ENCODE peak calls at places on chromosomes 6 and 20, in four cellular contexts. One of them, this sample, is unnamed.

GRCh38 chr20:46010491-46011405 is 2.0 kb downstream of the MMP9 start:
- DNase-seq in HCT116: no peak
- DNase-seq in body of pancreas: no peak
- DNase-seq in fibroblast of lung: no peak
- DNase-seq in this sample: no peak

GRCh38 chr6:129194441-129195021 is 311.6 kb downstream of the LAMA2 start:
- DNase-seq in HCT116: no peak
- DNase-seq in body of pancreas: no peak
- DNase-seq in fibroblast of lung: no peak
- DNase-seq in this sample: no peak

GRCh38 chr6:38554700-38555413 is 84.9 kb downstream of the BTBD9 start:
- DNase-seq in HCT116: no peak
- DNase-seq in body of pancreas: no peak
- DNase-seq in fibroblast of lung: peak
- DNase-seq in this sample: peak

GRCh38 chr6:88311561-88311960 is 145.4 kb upstream of the CNR1 start:
- DNase-seq in HCT116: no peak
- DNase-seq in body of pancreas: no peak
- DNase-seq in fibroblast of lung: no peak
- DNase-seq in this sample: no peak

GRCh38 chr6:27224729-27225128 is 22.8 kb upstream of the PRSS16 start:
- DNase-seq in HCT116: no peak
- DNase-seq in body of pancreas: no peak
- DNase-seq in fibroblast of lung: no peak
- DNase-seq in this sample: no peak

GRCh38 chr6:36120539-36120938 is 9.8 kb upstream of the MAPK13 start:
- DNase-seq in HCT116: no peak
- DNase-seq in body of pancreas: peak
- DNase-seq in fibroblast of lung: no peak
- DNase-seq in this sample: no peak

GRCh38 chr20:9032758-9033157 is 36.1 kb upstream of the PLCB4 start:
- DNase-seq in HCT116: no peak
- DNase-seq in body of pancreas: no peak
- DNase-seq in fibroblast of lung: peak
- DNase-seq in this sample: no peak

GRCh38 chr6:24549674-24550418 is 55.1 kb downstream of the ALDH5A1 start:
- DNase-seq in HCT116: no peak
- DNase-seq in body of pancreas: no peak
- DNase-seq in fibroblast of lung: no peak
- DNase-seq in this sample: no peak

GRCh38 chr6:107655245-107655644 is 165.3 kb downstream of the SOBP start:
- DNase-seq in HCT116: no peak
- DNase-seq in body of pancreas: no peak
- DNase-seq in fibroblast of lung: no peak
- DNase-seq in this sample: no peak

GRCh38 chr20:37336369-37337207 is 9.4 kb upstream of the SRC start:
- DNase-seq in HCT116: no peak
- DNase-seq in body of pancreas: no peak
- DNase-seq in fibroblast of lung: peak
- DNase-seq in this sample: no peak

GRCh38 chr20:50330504-50331313 is 140.1 kb downstream of the CEBPB start:
- DNase-seq in HCT116: no peak
- DNase-seq in body of pancreas: peak
- DNase-seq in fibroblast of lung: peak
- DNase-seq in this sample: no peak

GRCh38 chr20:20450461-20451027 is 82.6 kb downstream of the INSM1 start:
- DNase-seq in HCT116: no peak
- DNase-seq in body of pancreas: peak
- DNase-seq in fibroblast of lung: peak
- DNase-seq in this sample: no peak

GRCh38 chr6:28281288-28282064 is at the start of gene PGBD1:
- DNase-seq in HCT116: peak
- DNase-seq in body of pancreas: peak
- DNase-seq in fibroblast of lung: peak
- DNase-seq in this sample: peak

GRCh38 chr6:41452763-41453162 is 93.4 kb upstream of the FOXP4 start:
- DNase-seq in HCT116: no peak
- DNase-seq in body of pancreas: no peak
- DNase-seq in fibroblast of lung: no peak
- DNase-seq in this sample: no peak

GRCh38 chr6:84791233-84791632 is 26.8 kb upstream of the TBX18 start:
- DNase-seq in HCT116: no peak
- DNase-seq in body of pancreas: no peak
- DNase-seq in fibroblast of lung: no peak
- DNase-seq in this sample: peak

GRCh38 chr20:5658897-5659296 is 91.3 kb upstream of the SHLD1 start:
- DNase-seq in HCT116: no peak
- DNase-seq in body of pancreas: peak
- DNase-seq in fibroblast of lung: peak
- DNase-seq in this sample: peak

GRCh38 chr6:95293257-95293656 is 284.1 kb upstream of the MANEA start:
- DNase-seq in HCT116: no peak
- DNase-seq in body of pancreas: no peak
- DNase-seq in fibroblast of lung: no peak
- DNase-seq in this sample: no peak

GRCh38 chr20:32314768-32315167 is 37.3 kb downstream of the KIF3B start:
- DNase-seq in HCT116: no peak
- DNase-seq in body of pancreas: no peak
- DNase-seq in fibroblast of lung: no peak
- DNase-seq in this sample: no peak

GRCh38 chr6:11653028-11653583 is 115.6 kb downstream of the TMEM170B start:
- DNase-seq in HCT116: no peak
- DNase-seq in body of pancreas: no peak
- DNase-seq in fibroblast of lung: peak
- DNase-seq in this sample: peak

GRCh38 chr20:6576721-6577120 is 190.8 kb upstream of the BMP2 start:
- DNase-seq in HCT116: no peak
- DNase-seq in body of pancreas: no peak
- DNase-seq in fibroblast of lung: peak
- DNase-seq in this sample: no peak

GRCh38 chr6:67361264-67361663 is 1273.8 kb upstream of the ADGRB3 start:
- DNase-seq in HCT116: no peak
- DNase-seq in body of pancreas: no peak
- DNase-seq in fibroblast of lung: no peak
- DNase-seq in this sample: no peak

GRCh38 chr6:140494321-140495085 is 1120.1 kb upstream of the CITED2 start:
- DNase-seq in HCT116: no peak
- DNase-seq in body of pancreas: no peak
- DNase-seq in fibroblast of lung: peak
- DNase-seq in this sample: no peak

GRCh38 chr6:604579-604978 is 52.3 kb downstream of the HUS1B start:
- DNase-seq in HCT116: no peak
- DNase-seq in body of pancreas: no peak
- DNase-seq in fibroblast of lung: no peak
- DNase-seq in this sample: no peak

GRCh38 chr6:603265-603664 is 53.6 kb downstream of the HUS1B start:
- DNase-seq in HCT116: no peak
- DNase-seq in body of pancreas: no peak
- DNase-seq in fibroblast of lung: no peak
- DNase-seq in this sample: no peak

GRCh38 chr6:599946-600448 is 56.9 kb downstream of the HUS1B start:
- DNase-seq in HCT116: no peak
- DNase-seq in body of pancreas: no peak
- DNase-seq in fibroblast of lung: no peak
- DNase-seq in this sample: no peak
- H3K27ac ChIP-seq in HCT116: no peak
- H3K27ac ChIP-seq in body of pancreas: no peak
- H3K27ac ChIP-seq in fibroblast of lung: no peak
- H3K27ac ChIP-seq in this sample: no peak

GRCh38 chr6:16040282-16040974 is 88.5 kb upstream of the MYLIP start:
- DNase-seq in HCT116: no peak
- DNase-seq in body of pancreas: no peak
- DNase-seq in fibroblast of lung: no peak
- DNase-seq in this sample: no peak
- TF ChIP-seq CTCF in HCT116: no peak
- TF ChIP-seq CTCF in body of pancreas: no peak
- TF ChIP-seq CTCF in fibroblast of lung: no peak
- TF ChIP-seq CTCF in this sample: no peak

GRCh38 chr6:52351879-52352238 is 10.1 kb upstream of the PAQR8 start:
- DNase-seq in HCT116: no peak
- DNase-seq in body of pancreas: no peak
- DNase-seq in fibroblast of lung: no peak
- DNase-seq in this sample: no peak
- H3K27ac ChIP-seq in HCT116: peak
- H3K27ac ChIP-seq in body of pancreas: peak
- H3K27ac ChIP-seq in fibroblast of lung: peak
- H3K27ac ChIP-seq in this sample: peak

GRCh38 chr6:161100072-161100471 is 108.5 kb downstream of the MAP3K4 start:
- DNase-seq in HCT116: no peak
- DNase-seq in body of pancreas: peak
- DNase-seq in fibroblast of lung: no peak
- DNase-seq in this sample: no peak

GRCh38 chr6:161105408-161105807 is 113.8 kb downstream of the MAP3K4 start:
- DNase-seq in HCT116: no peak
- DNase-seq in body of pancreas: no peak
- DNase-seq in fibroblast of lung: no peak
- DNase-seq in this sample: no peak

GRCh38 chr6:161103475-161103874 is 111.9 kb downstream of the MAP3K4 start:
- DNase-seq in HCT116: no peak
- DNase-seq in body of pancreas: no peak
- DNase-seq in fibroblast of lung: no peak
- DNase-seq in this sample: no peak

GRCh38 chr6:161104966-161105365 is 113.4 kb downstream of the MAP3K4 start:
- DNase-seq in HCT116: no peak
- DNase-seq in body of pancreas: no peak
- DNase-seq in fibroblast of lung: peak
- DNase-seq in this sample: no peak

GRCh38 chr6:161101517-161101916 is 109.9 kb downstream of the MAP3K4 start:
- DNase-seq in HCT116: no peak
- DNase-seq in body of pancreas: no peak
- DNase-seq in fibroblast of lung: no peak
- DNase-seq in this sample: no peak
- TF ChIP-seq CTCF in HCT116: peak
- TF ChIP-seq CTCF in body of pancreas: no peak
- TF ChIP-seq CTCF in fibroblast of lung: peak
- TF ChIP-seq CTCF in this sample: no peak

GRCh38 chr6:90720404-90720803 is 133.5 kb upstream of the MAP3K7 start:
- DNase-seq in HCT116: no peak
- DNase-seq in body of pancreas: no peak
- DNase-seq in fibroblast of lung: no peak
- DNase-seq in this sample: no peak
- H3K27ac ChIP-seq in HCT116: no peak
- H3K27ac ChIP-seq in body of pancreas: no peak
- H3K27ac ChIP-seq in fibroblast of lung: no peak
- H3K27ac ChIP-seq in this sample: no peak